ENCODE peak calls at places on chromosomes 7 and 10, in four cellular contexts. One of them, this sample, is unnamed.

GRCh38 chr7:121985476-121985875 is 112.5 kb downstream of the PTPRZ1 start:
- DNase-seq in GM12891: no peak
- DNase-seq in K562: no peak
- DNase-seq in GM12878: no peak
- DNase-seq in this sample: no peak

GRCh38 chr10:48678041-48678440 is 6.6 kb upstream of the WDFY4 start:
- DNase-seq in GM12891: no peak
- DNase-seq in K562: no peak
- DNase-seq in GM12878: no peak
- DNase-seq in this sample: no peak

GRCh38 chr7:381211-382117 is 91.5 kb downstream of the FOXL3 start:
- DNase-seq in GM12891: peak; percentile 17
- DNase-seq in K562: no peak
- DNase-seq in GM12878: no peak
- DNase-seq in this sample: no peak

GRCh38 chr10:71878327-71879034 is 27.4 kb upstream of the PSAP start:
- DNase-seq in GM12891: no peak
- DNase-seq in K562: peak; percentile 67
- DNase-seq in GM12878: no peak
- DNase-seq in this sample: no peak

GRCh38 chr7:127589901-127590300 is 1.7 kb downstream of the ARF5 start:
- DNase-seq in GM12891: no peak
- DNase-seq in K562: no peak
- DNase-seq in GM12878: no peak
- DNase-seq in this sample: no peak

GRCh38 chr10:22849077-22849810 is 78.6 kb upstream of the ARMC3 start:
- DNase-seq in GM12891: no peak
- DNase-seq in K562: no peak
- DNase-seq in GM12878: no peak
- DNase-seq in this sample: no peak

GRCh38 chr7:74587435-74588126 is 69.9 kb upstream of the GTF2I start:
- DNase-seq in GM12891: peak; percentile 56
- DNase-seq in K562: peak; percentile 67
- DNase-seq in GM12878: peak; percentile 70
- DNase-seq in this sample: no peak

GRCh38 chr7:38127216-38128207 is 50.5 kb upstream of the STARD3NL start:
- DNase-seq in GM12891: no peak
- DNase-seq in K562: peak; percentile 20
- DNase-seq in GM12878: no peak
- DNase-seq in this sample: no peak

GRCh38 chr7:2570021-2570420 is 11.2 kb downstream of the IQCE start:
- DNase-seq in GM12891: no peak
- DNase-seq in K562: no peak
- DNase-seq in GM12878: no peak
- DNase-seq in this sample: no peak

GRCh38 chr7:54743580-54743979 is 15.4 kb downstream of the SEC61G start:
- DNase-seq in GM12891: no peak
- DNase-seq in K562: no peak
- DNase-seq in GM12878: no peak
- DNase-seq in this sample: no peak

GRCh38 chr10:27779462-27779861 is 33.8 kb upstream of the MKX start:
- DNase-seq in GM12891: no peak
- DNase-seq in K562: no peak
- DNase-seq in GM12878: no peak
- DNase-seq in this sample: no peak

GRCh38 chr10:133336131-133337078 is at the start of gene CALY:
- DNase-seq in GM12891: peak; percentile 67
- DNase-seq in K562: peak; percentile 70
- DNase-seq in GM12878: no peak
- DNase-seq in this sample: no peak

GRCh38 chr10:47380341-47381215 is 3.5 kb downstream of the ZNF488 start:
- DNase-seq in GM12891: no peak
- DNase-seq in K562: no peak
- DNase-seq in GM12878: no peak
- DNase-seq in this sample: no peak

GRCh38 chr10:106175760-106176377 is 988.6 kb downstream of the SORCS1 start:
- DNase-seq in GM12891: no peak
- DNase-seq in K562: no peak
- DNase-seq in GM12878: no peak
- DNase-seq in this sample: no peak

GRCh38 chr10:35533565-35533964 is 71.6 kb upstream of the GJD4 start:
- DNase-seq in GM12891: no peak
- DNase-seq in K562: no peak
- DNase-seq in GM12878: no peak
- DNase-seq in this sample: no peak

GRCh38 chr7:88759216-88759955 is at the start of gene ZNF804B:
- DNase-seq in GM12891: no peak
- DNase-seq in K562: no peak
- DNase-seq in GM12878: no peak
- DNase-seq in this sample: no peak

GRCh38 chr10:79226391-79227245 is 120.7 kb upstream of the PPIF start:
- DNase-seq in GM12891: no peak
- DNase-seq in K562: no peak
- DNase-seq in GM12878: no peak
- DNase-seq in this sample: no peak

GRCh38 chr10:57288754-57289153 is 927.7 kb upstream of the ZWINT start:
- DNase-seq in GM12891: no peak
- DNase-seq in K562: no peak
- DNase-seq in GM12878: no peak
- DNase-seq in this sample: no peak

GRCh38 chr10:33280217-33280616 is 54.2 kb downstream of the NRP1 start:
- DNase-seq in GM12891: no peak
- DNase-seq in K562: no peak
- DNase-seq in GM12878: no peak
- DNase-seq in this sample: no peak

GRCh38 chr10:91662993-91663392 is 30.1 kb upstream of the PPP1R3C start:
- DNase-seq in GM12891: no peak
- DNase-seq in K562: no peak
- DNase-seq in GM12878: no peak
- DNase-seq in this sample: no peak

GRCh38 chr10:67779455-67780205 is 58.4 kb downstream of the DNAJC12 start:
- DNase-seq in GM12891: no peak
- DNase-seq in K562: peak; percentile 74
- DNase-seq in GM12878: no peak
- DNase-seq in this sample: peak; percentile 66

DNA sequence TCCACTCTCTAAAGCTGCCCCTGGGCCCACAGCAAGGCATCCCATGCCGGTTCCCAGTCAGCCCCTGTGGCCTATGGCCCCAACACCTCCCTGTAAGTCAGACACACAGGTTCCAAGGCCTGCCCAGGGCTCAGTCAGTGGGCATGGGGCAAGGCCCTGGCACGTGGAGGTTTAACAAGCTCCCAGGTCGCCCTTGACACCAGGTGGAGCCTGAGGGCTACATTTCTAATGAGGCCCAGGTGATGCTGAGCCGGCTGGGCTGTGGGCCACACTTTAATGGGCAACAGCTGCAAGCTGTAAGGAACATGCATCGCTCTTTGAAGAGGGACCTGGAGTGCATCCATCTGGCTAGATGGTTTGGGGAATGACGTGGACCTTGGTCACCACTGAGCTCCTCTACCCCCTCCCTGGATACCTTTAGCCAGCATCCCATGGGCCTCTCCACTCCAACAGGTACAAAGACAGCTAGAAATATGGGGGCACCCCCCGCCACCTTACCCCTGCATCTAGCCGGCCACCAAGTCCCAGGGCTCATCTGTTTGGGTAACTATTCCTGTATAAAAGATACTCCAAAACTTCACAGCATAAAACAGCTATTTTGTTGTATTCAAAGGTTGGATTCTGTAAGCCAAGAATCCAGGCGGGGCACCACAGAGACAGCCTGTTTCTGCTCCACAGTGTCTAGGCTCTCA is 122.5 kb downstream of the OAT start:
- DNase-seq in GM12891: no peak
- DNase-seq in K562: no peak
- DNase-seq in GM12878: no peak
- DNase-seq in this sample: no peak
- TF ChIP-seq SPI1 in GM12891: no peak
- TF ChIP-seq SPI1 in K562: no peak
- TF ChIP-seq SPI1 in GM12878: no peak
- TF ChIP-seq SPI1 in this sample: no peak

GRCh38 chr10:110010076-110011069 is 2.6 kb downstream of the ADD3 start:
- DNase-seq in GM12891: no peak
- DNase-seq in K562: no peak
- DNase-seq in GM12878: peak; percentile 55
- DNase-seq in this sample: peak; percentile 46
- TF ChIP-seq SPI1 in GM12891: no peak
- TF ChIP-seq SPI1 in K562: no peak
- TF ChIP-seq SPI1 in GM12878: no peak
- TF ChIP-seq SPI1 in this sample: no peak

DNA sequence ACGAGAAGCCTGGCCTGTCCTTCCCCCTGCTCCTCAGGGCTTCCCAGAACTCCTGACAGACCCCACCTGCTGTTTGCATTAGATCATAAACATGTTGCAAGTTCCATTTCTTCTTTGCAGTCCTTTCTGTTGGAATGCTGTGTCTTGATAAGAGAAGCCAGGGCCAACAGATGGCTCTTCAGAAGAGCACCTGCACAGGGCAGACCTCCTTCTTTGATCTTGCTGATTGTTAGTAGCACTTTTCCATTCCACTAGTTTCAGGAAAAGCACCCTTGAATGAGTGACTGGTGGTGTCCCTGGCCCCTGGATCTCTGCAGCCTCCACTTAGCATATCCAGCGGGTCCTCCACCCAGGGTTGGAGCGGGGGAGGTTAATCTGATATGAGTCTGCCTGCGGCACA is 243.2 kb downstream of the GFRA1 start:
- DNase-seq in GM12891: no peak
- DNase-seq in K562: no peak
- DNase-seq in GM12878: no peak
- DNase-seq in this sample: no peak
- TF ChIP-seq SPI1 in GM12891: no peak
- TF ChIP-seq SPI1 in K562: no peak
- TF ChIP-seq SPI1 in GM12878: no peak
- TF ChIP-seq SPI1 in this sample: no peak

GRCh38 chr7:130048906-130049305 is 2.3 kb downstream of the ZC3HC1 start:
- DNase-seq in GM12891: no peak
- DNase-seq in K562: no peak
- DNase-seq in GM12878: no peak
- DNase-seq in this sample: no peak

DNA sequence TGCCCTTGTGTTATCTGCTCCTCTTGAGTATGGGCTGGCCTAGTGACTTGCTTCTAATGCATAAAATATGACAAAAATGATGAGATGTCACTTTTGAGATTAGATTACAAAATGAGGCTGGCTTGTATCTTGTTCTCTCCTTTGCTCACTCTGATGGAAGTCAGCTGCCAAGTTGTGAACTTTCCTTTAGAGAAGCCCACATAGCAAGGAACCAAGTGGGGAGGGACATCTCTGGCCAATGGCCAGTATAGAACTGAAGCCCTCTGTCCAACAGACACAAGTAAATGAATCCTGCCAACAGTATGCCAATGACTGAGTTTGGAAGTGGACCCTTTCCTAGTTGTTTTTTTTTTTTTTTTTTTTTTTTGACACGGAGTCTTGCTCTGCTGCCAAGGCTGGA is 3.4 kb downstream of the ZC3HC1 start:
- DNase-seq in GM12891: no peak
- DNase-seq in K562: no peak
- DNase-seq in GM12878: no peak
- DNase-seq in this sample: no peak
- TF ChIP-seq SPI1 in GM12891: no peak
- TF ChIP-seq SPI1 in K562: no peak
- TF ChIP-seq SPI1 in GM12878: no peak
- TF ChIP-seq SPI1 in this sample: no peak

GRCh38 chr7:114835861-114836260 is 86.0 kb upstream of the MDFIC start:
- DNase-seq in GM12891: no peak
- DNase-seq in K562: no peak
- DNase-seq in GM12878: no peak
- DNase-seq in this sample: no peak

GRCh38 chr7:114835303-114835702 is 86.6 kb upstream of the MDFIC start:
- DNase-seq in GM12891: no peak
- DNase-seq in K562: no peak
- DNase-seq in GM12878: no peak
- DNase-seq in this sample: no peak

GRCh38 chr7:114830952-114831351 is 90.9 kb upstream of the MDFIC start:
- DNase-seq in GM12891: no peak
- DNase-seq in K562: no peak
- DNase-seq in GM12878: no peak
- DNase-seq in this sample: no peak

DNA sequence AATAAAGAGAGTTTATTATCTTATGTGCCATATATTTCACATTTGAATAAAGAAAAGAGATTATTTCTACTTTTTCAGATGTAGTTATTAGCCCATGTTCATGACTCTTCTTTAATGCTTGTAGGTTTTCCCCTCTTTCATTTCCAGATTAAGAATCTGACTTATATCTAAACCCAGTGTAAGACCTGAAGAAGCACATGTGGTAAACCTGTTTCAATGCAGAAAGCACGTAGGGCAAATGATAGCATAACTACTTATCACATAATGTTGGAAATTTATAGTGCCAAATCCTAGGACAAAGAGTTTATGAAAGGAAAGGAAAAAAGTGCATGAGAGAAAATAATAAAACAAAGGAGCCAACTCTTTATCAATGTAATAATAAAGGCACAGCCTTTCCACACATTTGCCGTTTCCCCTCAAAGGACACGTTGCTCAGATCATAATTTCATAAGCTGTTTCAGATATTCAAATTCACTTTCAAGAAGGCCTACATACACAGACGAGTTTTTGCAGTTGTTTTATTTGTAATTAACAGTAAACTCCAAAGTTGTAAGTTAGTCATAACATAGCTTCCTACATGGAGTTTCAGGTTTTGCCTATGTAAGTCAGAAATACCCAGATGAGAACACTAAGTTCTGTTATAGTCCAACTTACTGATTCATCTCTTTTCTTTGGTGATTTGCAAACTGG is 88.8 kb upstream of the MDFIC start:
- DNase-seq in GM12891: no peak
- DNase-seq in K562: no peak
- DNase-seq in GM12878: peak; percentile 48
- DNase-seq in this sample: no peak
- TF ChIP-seq SPI1 in GM12891: no peak
- TF ChIP-seq SPI1 in K562: no peak
- TF ChIP-seq SPI1 in GM12878: no peak
- TF ChIP-seq SPI1 in this sample: no peak

GRCh38 chr10:61063911-61064310 is 119.9 kb upstream of the RHOBTB1 start:
- DNase-seq in GM12891: no peak
- DNase-seq in K562: no peak
- DNase-seq in GM12878: no peak
- DNase-seq in this sample: no peak

GRCh38 chr10:61065010-61065409 is 121.0 kb upstream of the RHOBTB1 start:
- DNase-seq in GM12891: no peak
- DNase-seq in K562: no peak
- DNase-seq in GM12878: no peak
- DNase-seq in this sample: no peak

GRCh38 chr10:61059636-61060035 is 115.7 kb upstream of the RHOBTB1 start:
- DNase-seq in GM12891: no peak
- DNase-seq in K562: no peak
- DNase-seq in GM12878: no peak
- DNase-seq in this sample: no peak

GRCh38 chr10:61064356-61064755 is 120.4 kb upstream of the RHOBTB1 start:
- DNase-seq in GM12891: no peak
- DNase-seq in K562: no peak
- DNase-seq in GM12878: no peak
- DNase-seq in this sample: no peak

GRCh38 chr10:61063035-61063434 is 119.0 kb upstream of the RHOBTB1 start:
- DNase-seq in GM12891: no peak
- DNase-seq in K562: no peak
- DNase-seq in GM12878: no peak
- DNase-seq in this sample: no peak
- TF ChIP-seq SPI1 in GM12891: no peak
- TF ChIP-seq SPI1 in K562: no peak
- TF ChIP-seq SPI1 in GM12878: no peak
- TF ChIP-seq SPI1 in this sample: no peak

This sample was measured in HL-60.